ENCODE peak calls at places on chromosome 2, in nine cellular contexts. Y is OCI-LY7; M is CD8-positive, alpha-beta T cell; U is left ventricle myocardium inferior; E is HepG2; V is HCT116; F is GM23248; Z is neuronal stem cell; D is naive thymus-derived CD4-positive, alpha-beta T cell. O is an unnamed sample. For H3K4me1, the result is how much of the 10 kb centered on the place peaks cover.

GRCh38 chr2:174522553-174522952 is 35.7 kb upstream of the GPR155 start:
- DNase-seq in D (no peak), F (peak), V (no peak), M (no peak), E (no peak), U (no peak), Y (peak), Z (no peak), O (no peak)

GRCh38 chr2:179842498-179843153 is 18.8 kb downstream of the ZNF385B start:
- DNase-seq in Y (peak), M (no peak), F (peak), U (no peak), Z (no peak), V (no peak), D (no peak), E (peak), O (no peak)

GRCh38 chr2:86383844-86384243 is 46.4 kb upstream of the REEP1 start:
- DNase-seq in D (no peak), F (peak), V (no peak), U (no peak), E (no peak), Z (no peak), M (no peak), Y (no peak), O (no peak)

GRCh38 chr2:218516614-218517013 is 51.5 kb downstream of the USP37 start:
- DNase-seq in E (peak), V (peak), D (peak), M (peak), Z (no peak), U (no peak), Y (peak), F (peak), O (no peak)

GRCh38 chr2:15831150-15831549 is 109.2 kb upstream of the MYCN start:
- DNase-seq in E (no peak), Y (no peak), V (no peak), Z (no peak), F (no peak), D (no peak), M (no peak), U (no peak), O (no peak)

GRCh38 chr2:143476421-143477084 is 347.3 kb downstream of the ARHGAP15 start:
- DNase-seq in D (no peak), Y (no peak), F (no peak), Z (no peak), E (no peak), V (no peak), M (no peak), U (no peak), O (no peak)

GRCh38 chr2:238143239-238143951 is 4.9 kb downstream of the KLHL30 start:
- DNase-seq in Z (no peak), V (peak), Y (no peak), D (no peak), U (peak), F (peak), E (no peak), M (no peak), O (peak)

GRCh38 chr2:241553512-241553830 is 5.1 kb upstream of the BOK start:
- DNase-seq in M (no peak), E (no peak), V (no peak), D (no peak), Y (no peak), Z (no peak), F (no peak), U (no peak), O (no peak)

GRCh38 chr2:19900536-19901200 is 1.1 kb downstream of the TTC32 start:
- DNase-seq in D (peak), Y (peak), U (no peak), M (peak), Z (no peak), V (no peak), F (peak), E (peak), O (no peak)

GRCh38 chr2:180728928-180729559 is 251.4 kb upstream of the UBE2E3 start:
- DNase-seq in F (peak), V (no peak), E (no peak), U (no peak), Y (no peak), M (no peak), Z (no peak), D (no peak), O (no peak)

GRCh38 chr2:54040250-54040649 is 69.5 kb upstream of the PSME4 start:
- DNase-seq in F (peak), V (no peak), M (no peak), U (no peak), E (no peak), D (no peak), Y (no peak), Z (no peak), O (no peak)

GRCh38 chr2:65390134-65390533 is 42.3 kb downstream of the SPRED2 start:
- DNase-seq in U (no peak), M (no peak), D (no peak), E (no peak), F (no peak), Y (peak), Z (no peak), V (no peak), O (no peak)

GRCh38 chr2:209772316-209772715 is 684 bp downstream of the UNC80 start:
- DNase-seq in D (no peak), U (no peak), Y (no peak), M (no peak), Z (no peak), E (no peak), F (no peak), V (no peak), O (no peak)

GRCh38 chr2:63982335-63982734 is 36.9 kb downstream of the VPS54 start:
- DNase-seq in Z (no peak), E (no peak), U (no peak), Y (no peak), D (no peak), M (no peak), V (no peak), F (no peak), O (no peak)
- H3K4me1 ChIP-seq in Z (under half), E (half or more), U (under half), Y (under half), D (under half), M (under half), V (under half), F (under half), O (under half)

GRCh38 chr2:111678651-111679050 is 205.3 kb downstream of the ANAPC1 start:
- DNase-seq in U (no peak), D (no peak), V (no peak), Z (no peak), M (no peak), Y (no peak), F (peak), E (no peak), O (no peak)
- H3K4me1 ChIP-seq in U (under half), D (under half), V (under half), Z (under half), M (under half), Y (half or more), F (under half), E (under half), O (under half)

GRCh38 chr2:37631292-37631691 is 40.1 kb downstream of the CDC42EP3 start:
- DNase-seq in Y (no peak), E (no peak), U (no peak), Z (no peak), V (no peak), D (no peak), M (no peak), F (no peak), O (no peak)
- H3K4me1 ChIP-seq in Y (under half), E (under half), U (under half), Z (under half), V (under half), D (under half), M (under half), F (half or more), O (under half)

GRCh38 chr2:69564604-69565003 is 78.9 kb downstream of the AAK1 start:
- DNase-seq in Z (no peak), V (no peak), E (no peak), D (no peak), Y (no peak), U (no peak), M (no peak), F (no peak), O (no peak)
- H3K4me1 ChIP-seq in Z (under half), V (under half), E (under half), D (half or more), Y (under half), U (half or more), M (half or more), F (under half), O (under half)

GRCh38 chr2:75589344-75590105 is 28.8 kb upstream of the EVA1A start:
- DNase-seq in F (peak), D (no peak), U (no peak), E (no peak), Z (no peak), V (no peak), Y (no peak), M (no peak), O (no peak)

GRCh38 chr2:75594599-75594998 is 33.9 kb upstream of the EVA1A start:
- DNase-seq in U (no peak), V (no peak), Y (no peak), E (no peak), F (no peak), Z (no peak), M (no peak), D (no peak), O (no peak)

GRCh38 chr2:75592888-75593287 is 32.1 kb upstream of the EVA1A start:
- DNase-seq in E (no peak), V (no peak), Z (no peak), U (no peak), Y (no peak), M (no peak), F (no peak), D (no peak), O (no peak)

GRCh38 chr2:75595541-75596395 is 35.0 kb upstream of the EVA1A start:
- DNase-seq in Y (no peak), E (peak), F (peak), D (no peak), M (no peak), Z (no peak), U (no peak), V (no peak), O (no peak)

GRCh38 chr2:75592028-75592427 is 31.3 kb upstream of the EVA1A start:
- DNase-seq in V (peak), D (no peak), M (no peak), Y (no peak), U (no peak), E (peak), F (peak), Z (no peak), O (no peak)
- H3K4me1 ChIP-seq in V (under half), D (under half), M (under half), Y (under half), U (under half), E (under half), F (half or more), Z (under half), O (under half)

GRCh38 chr2:97999536-97999935 is 3.8 kb upstream of the TMEM131 start:
- DNase-seq in E (peak), U (no peak), V (no peak), D (no peak), F (no peak), Z (no peak), Y (no peak), M (no peak), O (no peak)
- H3K4me1 ChIP-seq in E (under half), U (under half), V (under half), D (under half), F (under half), Z (under half), Y (under half), M (under half), O (under half)

DNA sequence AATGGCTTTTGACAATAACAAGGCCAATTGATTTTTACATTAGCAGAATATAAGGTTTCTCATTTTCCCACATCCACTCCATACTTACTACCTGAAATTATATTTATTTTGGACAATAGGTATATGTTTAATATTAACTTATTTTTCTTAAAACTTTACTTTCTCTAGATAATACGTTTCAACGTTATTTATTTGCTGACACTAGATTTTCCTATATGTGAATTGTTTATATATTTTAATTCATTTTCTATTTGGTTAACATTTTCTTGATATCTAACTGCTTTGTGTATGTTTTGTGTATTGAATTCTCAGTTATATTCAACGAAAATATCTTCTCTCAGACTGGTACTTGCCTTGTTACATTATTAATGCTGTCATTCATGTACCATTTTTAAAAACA is 199.9 kb upstream of the TMEFF2 start:
- DNase-seq in M (no peak), Z (no peak), V (no peak), Y (no peak), D (no peak), E (no peak), F (no peak), U (no peak), O (no peak)
- H3K4me1 ChIP-seq in M (under half), Z (under half), V (under half), Y (under half), D (under half), E (under half), F (under half), U (under half), O (under half)

GRCh38 chr2:38668787-38669479 is 3.0 kb downstream of the GALM start:
- DNase-seq in E (no peak), Z (no peak), F (no peak), Y (no peak), U (no peak), M (no peak), D (no peak), V (no peak), O (no peak)

GRCh38 chr2:38668092-38668491 is 2.2 kb downstream of the GALM start:
- DNase-seq in F (no peak), M (no peak), D (no peak), Z (no peak), Y (no peak), E (no peak), U (no peak), V (no peak), O (no peak)

GRCh38 chr2:38666578-38666926 is 638 bp downstream of the GALM start:
- DNase-seq in U (no peak), D (peak), Y (peak), Z (no peak), V (no peak), E (peak), F (peak), M (no peak), O (no peak)

GRCh38 chr2:38661306-38661705 is 4.6 kb upstream of the GALM start:
- DNase-seq in V (no peak), E (no peak), U (no peak), D (no peak), Y (no peak), F (peak), Z (no peak), M (no peak), O (no peak)

GRCh38 chr2:38665854-38666577 is at the start of gene GALM:
- DNase-seq in E (peak), U (peak), F (peak), M (peak), V (peak), Z (peak), D (peak), Y (peak), O (peak)
- H3K4me1 ChIP-seq in E (half or more), U (under half), F (under half), M (under half), V (under half), Z (under half), D (under half), Y (under half), O (under half)

DNA sequence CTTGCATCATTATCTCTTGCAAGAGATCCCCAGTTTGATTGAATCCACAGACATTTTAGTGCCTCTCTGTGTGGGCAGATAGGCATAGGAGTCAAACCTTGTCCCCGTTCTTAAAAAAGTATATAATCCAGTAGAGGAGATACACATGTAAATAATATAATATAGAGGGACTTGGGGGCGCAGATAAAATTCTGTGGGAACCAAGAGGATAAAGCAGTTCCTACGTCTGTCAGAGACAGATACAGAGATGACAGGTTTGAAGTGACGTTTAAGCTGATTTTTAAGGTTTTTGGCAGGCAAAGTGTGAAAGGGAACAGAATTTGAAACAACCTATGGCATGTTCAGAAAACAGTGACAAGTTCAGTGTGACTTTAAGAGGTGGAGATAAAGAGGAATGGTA is 63.1 kb downstream of the CAB39 start:
- DNase-seq in V (no peak), M (no peak), U (no peak), Y (no peak), D (no peak), Z (no peak), E (no peak), F (no peak), O (no peak)
- H3K4me1 ChIP-seq in V (half or more), M (half or more), U (half or more), Y (under half), D (half or more), Z (under half), E (under half), F (half or more), O (under half)